ENCODE peak calls at places on chromosome 3, in five cellular contexts. T is AG08395, J is SHP77 treated with DMSO at 0.1 percent for 48 hours, I is IMR-90, C is glutamatergic neuron. W is an unnamed sample.

GRCh38 chr3:86978111-86978528 is 12.8 kb downstream of the VGLL3 start:
- DNase-seq in J (no peak), I (peak; percentile 35), C (no peak), T (peak; percentile 56), W (no peak)

GRCh38 chr3:100316656-100317069 is 17.9 kb upstream of the NIT2 start:
- DNase-seq in C (no peak), I (peak; percentile 68), J (peak; percentile 26), T (peak; percentile 53), W (peak; percentile 50)

GRCh38 chr3:183477801-183478456 is 49.5 kb upstream of the MCF2L2 start:
- DNase-seq in J (no peak), C (no peak), T (no peak), I (no peak), W (no peak)

GRCh38 chr3:135304378-135304777 is 509.3 kb downstream of the EPHB1 start:
- DNase-seq in J (no peak), C (no peak), T (no peak), I (no peak), W (no peak)

GRCh38 chr3:58291671-58292338 is 14.2 kb upstream of the RPP14 start:
- DNase-seq in C (no peak), J (no peak), T (no peak), I (no peak), W (no peak)

GRCh38 chr3:13823186-13823585 is 56.7 kb downstream of the WNT7A start:
- DNase-seq in C (no peak), J (no peak), T (no peak), I (no peak), W (no peak)

GRCh38 chr3:50978991-50979667 is 304.4 kb downstream of the DOCK3 start:
- DNase-seq in J (peak; percentile 47), C (no peak), T (no peak), I (no peak), W (no peak)

GRCh38 chr3:45681846-45682245 is 7.3 kb upstream of the SACM1L start:
- DNase-seq in J (no peak), I (no peak), T (no peak), C (no peak), W (no peak)

GRCh38 chr3:52099006-52099405 is 42.6 kb upstream of the DUSP7 start:
- DNase-seq in C (no peak), T (no peak), J (no peak), I (no peak), W (no peak)

W was measured in retina.